ENCODE peak calls at places on chromosome 13, in four cellular contexts. R is PC-3, F is tibial artery, X is MM.1S. C is an unnamed sample.

GRCh38 chr13:61362522-61362921 is 53.1 kb downstream of the PCDH20 start:
- DNase-seq in X (no peak), F (no peak), R (no peak), C (no peak)

GRCh38 chr13:90272356-90272755 is 1075.1 kb upstream of the MIR17HG start:
- DNase-seq in R (peak; percentile 32), F (no peak), X (no peak), C (no peak)

GRCh38 chr13:29810898-29811297 is 39.5 kb downstream of the UBL3 start:
- DNase-seq in F (no peak), X (no peak), R (no peak), C (no peak)

GRCh38 chr13:85283408-85283807 is 515.8 kb downstream of the SLITRK6 start:
- DNase-seq in R (no peak), F (no peak), X (no peak), C (no peak)

GRCh38 chr13:98310485-98311199 is 133.6 kb upstream of the RNF113B start:
- DNase-seq in R (no peak), F (no peak), X (no peak), C (no peak)

GRCh38 chr13:98947925-98948324 is 29.9 kb downstream of the DOCK9 start:
- DNase-seq in F (no peak), R (no peak), X (no peak), C (no peak)

GRCh38 chr13:92573467-92574057 is 653.0 kb upstream of the GPC6 start:
- DNase-seq in X (peak; percentile 12), F (no peak), R (peak; percentile 9), C (no peak)

GRCh38 chr13:48251616-48252081 is 18.6 kb downstream of the ITM2B start:
- DNase-seq in X (no peak), F (no peak), R (no peak), C (no peak)

GRCh38 chr13:47168086-47168485 is 271.2 kb upstream of the HTR2A start:
- DNase-seq in F (no peak), R (peak; percentile 78), X (no peak), C (no peak)

GRCh38 chr13:32894589-32895001 is 121.6 kb upstream of the KL start:
- DNase-seq in F (no peak), R (peak; percentile 74), X (no peak), C (no peak)

GRCh38 chr13:114099918-114100445 is 32.4 kb downstream of the RASA3 start:
- DNase-seq in R (peak; percentile 66), F (no peak), X (peak; percentile 18), C (peak; percentile 59)

GRCh38 chr13:49436890-49437289 is 7.0 kb downstream of the CAB39L start:
- DNase-seq in X (no peak), F (peak; percentile 51), R (peak; percentile 38), C (no peak)

GRCh38 chr13:27794921-27795717 is 2.8 kb downstream of the GSX1 start:
- DNase-seq in R (no peak), X (no peak), F (no peak), C (no peak)

GRCh38 chr13:96982672-96983071 is 11.6 kb downstream of the OXGR1 start:
- DNase-seq in R (no peak), F (no peak), X (no peak), C (no peak)

GRCh38 chr13:89402211-89402610 is 1731.0 kb downstream of the SLITRK5 start:
- DNase-seq in F (no peak), X (no peak), R (no peak), C (no peak)

GRCh38 chr13:43520331-43520730 is 266.4 kb downstream of the ENOX1 start:
- DNase-seq in F (no peak), R (no peak), X (no peak), C (no peak)

GRCh38 chr13:30998548-30999140 is 66.2 kb downstream of the TEX26 start:
- DNase-seq in R (no peak), X (no peak), F (no peak), C (no peak)

GRCh38 chr13:75830842-75831241 is 194.7 kb downstream of the LMO7 start:
- DNase-seq in X (no peak), F (no peak), R (peak; percentile 4), C (no peak)

GRCh38 chr13:97278395-97279078 is 56.4 kb downstream of the MBNL2 start:
- DNase-seq in X (no peak), R (no peak), F (no peak), C (no peak)

GRCh38 chr13:66424417-66424816 is 805.7 kb downstream of the PCDH9 start:
- DNase-seq in R (peak; percentile 22), F (no peak), X (no peak), C (no peak)

GRCh38 chr13:60178327-60178726 is 14.6 kb upstream of the DIAPH3 start:
- DNase-seq in F (no peak), X (no peak), R (no peak), C (no peak)

GRCh38 chr13:113506871-113507388 is 16.4 kb upstream of the DCUN1D2 start:
- DNase-seq in F (no peak), R (no peak), X (no peak), C (no peak)

GRCh38 chr13:38624822-38625221 is 62.1 kb upstream of the FREM2 start:
- DNase-seq in R (no peak), X (no peak), F (no peak), C (no peak)

GRCh38 chr13:48505597-48506091 is 27.2 kb downstream of the RCBTB2 start:
- DNase-seq in X (peak; percentile 78), R (no peak), F (peak; percentile 65), C (peak; percentile 80)

GRCh38 chr13:33536639-33537425 is 251.3 kb upstream of the STARD13 start:
- DNase-seq in F (no peak), R (peak; percentile 88), X (no peak), C (no peak)

GRCh38 chr13:102852556-102852955 is 6.7 kb downstream of the ERCC5 start:
- DNase-seq in X (no peak), R (no peak), F (no peak), C (no peak)

GRCh38 chr13:102854675-102855074 is 8.8 kb downstream of the ERCC5 start:
- DNase-seq in R (no peak), F (no peak), X (no peak), C (peak; percentile 20)

GRCh38 chr13:102856603-102857002 is 10.8 kb downstream of the ERCC5 start:
- DNase-seq in R (no peak), X (no peak), F (no peak), C (no peak)
- H3K36me3 ChIP-seq in R (peaks cover 10% of the 10 kb centered on the region), X (peaks cover 11% of the 10 kb centered on the region), F (peaks cover 74% of the 10 kb centered on the region), C (peaks cover 76% of the 10 kb centered on the region)

GRCh38 chr13:104289400-104289799 is 1223.2 kb upstream of the SLC10A2 start:
- DNase-seq in R (peak; percentile 50), F (no peak), X (no peak), C (no peak)
- H3K27ac ChIP-seq in R (no peak overlapping the region), F (no peak overlapping the region), X (no peak overlapping the region), C (no peak overlapping the region)

GRCh38 chr13:19329365-19329764 is 147.7 kb upstream of the TUBA3C start:
- DNase-seq in F (no peak), X (no peak), R (no peak), C (no peak)
- H3K9me3 ChIP-seq in F (no peaks in the 10 kb centered on the region), X (no peaks in the 10 kb centered on the region), R (no peaks in the 10 kb centered on the region), C (no peaks in the 10 kb centered on the region)

GRCh38 chr13:24050796-24051715 is 109.5 kb upstream of the SPATA13 start:
- DNase-seq in F (no peak), R (peak; percentile 38), X (no peak), C (no peak)

GRCh38 chr13:24050292-24050711 is 110.2 kb upstream of the SPATA13 start:
- DNase-seq in F (no peak), X (no peak), R (peak; percentile 84), C (no peak)

GRCh38 chr13:24052547-24052981 is 108.0 kb upstream of the SPATA13 start:
- DNase-seq in R (no peak), X (no peak), F (no peak), C (no peak)

GRCh38 chr13:24053505-24054251 is 106.8 kb upstream of the SPATA13 start:
- DNase-seq in X (peak; percentile 86), R (peak; percentile 91), F (no peak), C (peak; percentile 53)
- H3K36me3 ChIP-seq in X (no peaks in the 10 kb centered on the region), R (no peaks in the 10 kb centered on the region), F (no peaks in the 10 kb centered on the region), C (no peaks in the 10 kb centered on the region)

DNA sequence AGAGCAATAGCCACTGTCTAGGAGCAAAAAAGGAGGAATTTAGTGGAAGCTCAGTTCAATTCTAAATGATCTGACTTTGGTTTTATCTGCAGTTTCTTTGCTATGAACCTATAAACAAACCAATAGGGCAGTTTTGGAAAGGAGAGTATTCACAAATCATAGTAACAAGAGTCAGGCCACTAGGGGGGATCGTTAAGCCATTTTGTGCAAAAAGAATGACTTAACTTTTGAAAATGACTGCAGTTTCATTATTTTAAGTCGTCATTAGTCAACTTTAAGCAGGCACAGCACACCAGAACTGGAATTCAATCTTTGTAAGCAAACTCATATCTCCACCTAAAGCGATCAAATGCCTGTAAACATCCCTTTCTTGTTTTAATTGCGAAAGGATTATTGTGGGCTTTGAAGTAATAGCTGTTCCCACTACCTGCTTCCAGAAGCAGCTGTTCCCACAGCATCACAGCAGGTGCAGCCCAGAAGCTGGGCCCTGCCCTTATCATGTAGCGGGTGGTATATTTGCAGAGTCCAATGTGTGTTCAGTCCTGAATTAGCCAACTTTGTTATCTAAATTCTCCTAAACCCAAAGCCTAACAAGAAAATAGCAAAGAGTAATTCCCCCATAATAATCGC is 51.5 kb downstream of the SOX21 start:
- DNase-seq in R (peak; percentile 51), X (peak; percentile 57), F (no peak), C (no peak)
- H3K27ac ChIP-seq in R (no peak overlapping the region), X (no peak overlapping the region), F (no peak overlapping the region), C (no peak overlapping the region)

DNA sequence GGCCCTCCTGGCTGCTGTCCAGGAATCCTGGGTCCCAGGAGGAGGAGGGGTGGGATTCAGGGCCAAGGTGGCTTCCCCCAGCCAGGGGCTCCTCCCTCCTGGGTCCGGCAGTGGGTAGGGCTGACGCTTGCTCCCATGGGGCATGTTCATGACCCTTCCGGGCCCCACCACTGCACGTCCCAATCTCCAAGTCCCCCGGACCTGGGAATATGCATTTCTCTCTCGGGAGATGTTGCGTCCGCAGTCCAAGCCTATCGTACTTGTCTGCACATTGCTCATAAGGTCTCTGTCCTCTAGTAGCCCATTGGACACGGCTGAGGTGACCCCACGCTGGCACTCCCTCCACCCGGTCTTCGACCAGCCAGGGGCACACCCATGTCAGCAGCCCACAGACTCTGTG is 192.3 kb downstream of the TEX29 start:
- DNase-seq in F (no peak), X (no peak), R (no peak), C (no peak)
- H3K9me3 ChIP-seq in F (no peaks in the 10 kb centered on the region), X (no peaks in the 10 kb centered on the region), R (no peaks in the 10 kb centered on the region), C (no peaks in the 10 kb centered on the region)

GRCh38 chr13:45510671-45511070 is 45.9 kb downstream of the COG3 start:
- DNase-seq in F (no peak), R (no peak), X (no peak), C (no peak)
- H3K36me3 ChIP-seq in F (peaks cover 58% of the 10 kb centered on the region), R (peaks cover 7% of the 10 kb centered on the region), X (no peaks in the 10 kb centered on the region), C (peaks cover 37% of the 10 kb centered on the region)

C was measured in CD4-positive, alpha-beta memory T cell.